ENCODE peak calls at places on chromosomes 2 and 18, in seven cellular contexts. One of them, this sample, is unnamed.

GRCh38 chr2:83686863-83687262 is 772.2 kb downstream of the SUCLG1 start:
- DNase-seq in activated CD4-positive, alpha-beta T cell treated with anti-CD3 and anti-CD28 coated beads for 4 hours: no peak
- DNase-seq in stimulated activated CD8-positive, alpha-beta memory T cell treated with anti-CD3 and anti-CD28 coated beads, Interleukin-15, amount 100 ng/mL, for 24 hours: no peak
- DNase-seq in hepatic stellate cell: no peak
- DNase-seq in effector memory CD8-positive, alpha-beta T cell: no peak
- DNase-seq in retina: no peak
- DNase-seq in coronary artery: no peak
- DNase-seq in this sample: no peak

GRCh38 chr18:78641689-78642231 is 337.9 kb upstream of the SALL3 start:
- DNase-seq in activated CD4-positive, alpha-beta T cell treated with anti-CD3 and anti-CD28 coated beads for 4 hours: no peak
- DNase-seq in stimulated activated CD8-positive, alpha-beta memory T cell treated with anti-CD3 and anti-CD28 coated beads, Interleukin-15, amount 100 ng/mL, for 24 hours: no peak
- DNase-seq in hepatic stellate cell: no peak
- DNase-seq in effector memory CD8-positive, alpha-beta T cell: no peak
- DNase-seq in retina: no peak
- DNase-seq in coronary artery: no peak
- DNase-seq in this sample: no peak

GRCh38 chr2:26691881-26692813 is at the start of gene KCNK3:
- DNase-seq in activated CD4-positive, alpha-beta T cell treated with anti-CD3 and anti-CD28 coated beads for 4 hours: peak
- DNase-seq in stimulated activated CD8-positive, alpha-beta memory T cell treated with anti-CD3 and anti-CD28 coated beads, Interleukin-15, amount 100 ng/mL, for 24 hours: peak
- DNase-seq in hepatic stellate cell: peak
- DNase-seq in effector memory CD8-positive, alpha-beta T cell: peak
- DNase-seq in retina: peak
- DNase-seq in coronary artery: peak
- DNase-seq in this sample: no peak

GRCh38 chr2:228768818-228769217 is 502.3 kb downstream of the PID1 start:
- DNase-seq in activated CD4-positive, alpha-beta T cell treated with anti-CD3 and anti-CD28 coated beads for 4 hours: no peak
- DNase-seq in stimulated activated CD8-positive, alpha-beta memory T cell treated with anti-CD3 and anti-CD28 coated beads, Interleukin-15, amount 100 ng/mL, for 24 hours: no peak
- DNase-seq in hepatic stellate cell: peak
- DNase-seq in effector memory CD8-positive, alpha-beta T cell: no peak
- DNase-seq in retina: no peak
- DNase-seq in coronary artery: no peak
- DNase-seq in this sample: no peak

GRCh38 chr2:224948859-224949258 is 93.4 kb downstream of the DOCK10 start:
- DNase-seq in activated CD4-positive, alpha-beta T cell treated with anti-CD3 and anti-CD28 coated beads for 4 hours: no peak
- DNase-seq in stimulated activated CD8-positive, alpha-beta memory T cell treated with anti-CD3 and anti-CD28 coated beads, Interleukin-15, amount 100 ng/mL, for 24 hours: no peak
- DNase-seq in hepatic stellate cell: peak
- DNase-seq in effector memory CD8-positive, alpha-beta T cell: no peak
- DNase-seq in retina: no peak
- DNase-seq in coronary artery: no peak
- DNase-seq in this sample: no peak

GRCh38 chr18:78238404-78239089 is 741.1 kb upstream of the SALL3 start:
- DNase-seq in activated CD4-positive, alpha-beta T cell treated with anti-CD3 and anti-CD28 coated beads for 4 hours: no peak
- DNase-seq in stimulated activated CD8-positive, alpha-beta memory T cell treated with anti-CD3 and anti-CD28 coated beads, Interleukin-15, amount 100 ng/mL, for 24 hours: no peak
- DNase-seq in hepatic stellate cell: no peak
- DNase-seq in effector memory CD8-positive, alpha-beta T cell: no peak
- DNase-seq in retina: no peak
- DNase-seq in coronary artery: no peak
- DNase-seq in this sample: no peak

GRCh38 chr18:62767321-62767720 is 52.0 kb downstream of the PHLPP1 start:
- DNase-seq in activated CD4-positive, alpha-beta T cell treated with anti-CD3 and anti-CD28 coated beads for 4 hours: no peak
- DNase-seq in stimulated activated CD8-positive, alpha-beta memory T cell treated with anti-CD3 and anti-CD28 coated beads, Interleukin-15, amount 100 ng/mL, for 24 hours: no peak
- DNase-seq in hepatic stellate cell: no peak
- DNase-seq in effector memory CD8-positive, alpha-beta T cell: no peak
- DNase-seq in retina: no peak
- DNase-seq in coronary artery: no peak
- DNase-seq in this sample: no peak

GRCh38 chr2:148654414-148654813 is 9.9 kb downstream of the EPC2 start:
- DNase-seq in activated CD4-positive, alpha-beta T cell treated with anti-CD3 and anti-CD28 coated beads for 4 hours: no peak
- DNase-seq in stimulated activated CD8-positive, alpha-beta memory T cell treated with anti-CD3 and anti-CD28 coated beads, Interleukin-15, amount 100 ng/mL, for 24 hours: no peak
- DNase-seq in hepatic stellate cell: no peak
- DNase-seq in effector memory CD8-positive, alpha-beta T cell: no peak
- DNase-seq in retina: no peak
- DNase-seq in coronary artery: no peak
- DNase-seq in this sample: no peak

GRCh38 chr2:63104482-63104881 is 53.9 kb downstream of the OTX1 start:
- DNase-seq in activated CD4-positive, alpha-beta T cell treated with anti-CD3 and anti-CD28 coated beads for 4 hours: no peak
- DNase-seq in stimulated activated CD8-positive, alpha-beta memory T cell treated with anti-CD3 and anti-CD28 coated beads, Interleukin-15, amount 100 ng/mL, for 24 hours: no peak
- DNase-seq in hepatic stellate cell: no peak
- DNase-seq in effector memory CD8-positive, alpha-beta T cell: no peak
- DNase-seq in retina: no peak
- DNase-seq in coronary artery: no peak
- DNase-seq in this sample: no peak

GRCh38 chr18:8699126-8699525 is 6.2 kb upstream of the MTCL1 start:
- DNase-seq in activated CD4-positive, alpha-beta T cell treated with anti-CD3 and anti-CD28 coated beads for 4 hours: no peak
- DNase-seq in stimulated activated CD8-positive, alpha-beta memory T cell treated with anti-CD3 and anti-CD28 coated beads, Interleukin-15, amount 100 ng/mL, for 24 hours: no peak
- DNase-seq in hepatic stellate cell: no peak
- DNase-seq in effector memory CD8-positive, alpha-beta T cell: no peak
- DNase-seq in retina: no peak
- DNase-seq in coronary artery: no peak
- DNase-seq in this sample: no peak

GRCh38 chr2:3264010-3264744 is 113.4 kb downstream of the EIPR1 start:
- DNase-seq in activated CD4-positive, alpha-beta T cell treated with anti-CD3 and anti-CD28 coated beads for 4 hours: no peak
- DNase-seq in stimulated activated CD8-positive, alpha-beta memory T cell treated with anti-CD3 and anti-CD28 coated beads, Interleukin-15, amount 100 ng/mL, for 24 hours: no peak
- DNase-seq in hepatic stellate cell: no peak
- DNase-seq in effector memory CD8-positive, alpha-beta T cell: no peak
- DNase-seq in retina: no peak
- DNase-seq in coronary artery: no peak
- DNase-seq in this sample: no peak

GRCh38 chr2:28160986-28161425 is 231.7 kb upstream of the FOSL2 start:
- DNase-seq in activated CD4-positive, alpha-beta T cell treated with anti-CD3 and anti-CD28 coated beads for 4 hours: no peak
- DNase-seq in stimulated activated CD8-positive, alpha-beta memory T cell treated with anti-CD3 and anti-CD28 coated beads, Interleukin-15, amount 100 ng/mL, for 24 hours: no peak
- DNase-seq in hepatic stellate cell: peak
- DNase-seq in effector memory CD8-positive, alpha-beta T cell: no peak
- DNase-seq in retina: no peak
- DNase-seq in coronary artery: no peak
- DNase-seq in this sample: no peak

GRCh38 chr2:127610561-127610960 is 35.4 kb upstream of the GPR17 start:
- DNase-seq in activated CD4-positive, alpha-beta T cell treated with anti-CD3 and anti-CD28 coated beads for 4 hours: no peak
- DNase-seq in stimulated activated CD8-positive, alpha-beta memory T cell treated with anti-CD3 and anti-CD28 coated beads, Interleukin-15, amount 100 ng/mL, for 24 hours: no peak
- DNase-seq in hepatic stellate cell: no peak
- DNase-seq in effector memory CD8-positive, alpha-beta T cell: no peak
- DNase-seq in retina: no peak
- DNase-seq in coronary artery: peak
- DNase-seq in this sample: peak

GRCh38 chr2:63488118-63488713 is 100.1 kb downstream of the WDPCP start:
- DNase-seq in activated CD4-positive, alpha-beta T cell treated with anti-CD3 and anti-CD28 coated beads for 4 hours: no peak
- DNase-seq in stimulated activated CD8-positive, alpha-beta memory T cell treated with anti-CD3 and anti-CD28 coated beads, Interleukin-15, amount 100 ng/mL, for 24 hours: no peak
- DNase-seq in hepatic stellate cell: peak
- DNase-seq in effector memory CD8-positive, alpha-beta T cell: no peak
- DNase-seq in retina: no peak
- DNase-seq in coronary artery: no peak
- DNase-seq in this sample: no peak

GRCh38 chr2:24683408-24683807 is 109.8 kb downstream of the PTRHD1 start:
- DNase-seq in activated CD4-positive, alpha-beta T cell treated with anti-CD3 and anti-CD28 coated beads for 4 hours: no peak
- DNase-seq in stimulated activated CD8-positive, alpha-beta memory T cell treated with anti-CD3 and anti-CD28 coated beads, Interleukin-15, amount 100 ng/mL, for 24 hours: no peak
- DNase-seq in hepatic stellate cell: no peak
- DNase-seq in effector memory CD8-positive, alpha-beta T cell: no peak
- DNase-seq in retina: no peak
- DNase-seq in coronary artery: no peak
- DNase-seq in this sample: no peak

GRCh38 chr2:127623388-127624320 is 22.3 kb upstream of the GPR17 start:
- DNase-seq in activated CD4-positive, alpha-beta T cell treated with anti-CD3 and anti-CD28 coated beads for 4 hours: no peak
- DNase-seq in stimulated activated CD8-positive, alpha-beta memory T cell treated with anti-CD3 and anti-CD28 coated beads, Interleukin-15, amount 100 ng/mL, for 24 hours: no peak
- DNase-seq in hepatic stellate cell: peak
- DNase-seq in effector memory CD8-positive, alpha-beta T cell: no peak
- DNase-seq in retina: no peak
- DNase-seq in coronary artery: peak
- DNase-seq in this sample: peak

GRCh38 chr2:3641841-3642421 is 16.1 kb upstream of the ALLC start:
- DNase-seq in activated CD4-positive, alpha-beta T cell treated with anti-CD3 and anti-CD28 coated beads for 4 hours: no peak
- DNase-seq in stimulated activated CD8-positive, alpha-beta memory T cell treated with anti-CD3 and anti-CD28 coated beads, Interleukin-15, amount 100 ng/mL, for 24 hours: no peak
- DNase-seq in hepatic stellate cell: no peak
- DNase-seq in effector memory CD8-positive, alpha-beta T cell: no peak
- DNase-seq in retina: no peak
- DNase-seq in coronary artery: peak
- DNase-seq in this sample: no peak

GRCh38 chr2:43018179-43019024 is 208.0 kb downstream of the ZFP36L2 start:
- DNase-seq in activated CD4-positive, alpha-beta T cell treated with anti-CD3 and anti-CD28 coated beads for 4 hours: no peak
- DNase-seq in stimulated activated CD8-positive, alpha-beta memory T cell treated with anti-CD3 and anti-CD28 coated beads, Interleukin-15, amount 100 ng/mL, for 24 hours: no peak
- DNase-seq in hepatic stellate cell: peak
- DNase-seq in effector memory CD8-positive, alpha-beta T cell: no peak
- DNase-seq in retina: no peak
- DNase-seq in coronary artery: peak
- DNase-seq in this sample: peak

GRCh38 chr2:158667567-158667966 is 127.5 kb upstream of the DAPL1 start:
- DNase-seq in activated CD4-positive, alpha-beta T cell treated with anti-CD3 and anti-CD28 coated beads for 4 hours: no peak
- DNase-seq in stimulated activated CD8-positive, alpha-beta memory T cell treated with anti-CD3 and anti-CD28 coated beads, Interleukin-15, amount 100 ng/mL, for 24 hours: no peak
- DNase-seq in hepatic stellate cell: peak
- DNase-seq in effector memory CD8-positive, alpha-beta T cell: no peak
- DNase-seq in retina: no peak
- DNase-seq in coronary artery: no peak
- DNase-seq in this sample: no peak

GRCh38 chr2:201129044-201129505 is 13.1 kb downstream of the CFLAR start:
- DNase-seq in activated CD4-positive, alpha-beta T cell treated with anti-CD3 and anti-CD28 coated beads for 4 hours: peak
- DNase-seq in stimulated activated CD8-positive, alpha-beta memory T cell treated with anti-CD3 and anti-CD28 coated beads, Interleukin-15, amount 100 ng/mL, for 24 hours: no peak
- DNase-seq in hepatic stellate cell: peak
- DNase-seq in effector memory CD8-positive, alpha-beta T cell: no peak
- DNase-seq in retina: no peak
- DNase-seq in coronary artery: no peak
- DNase-seq in this sample: no peak

GRCh38 chr2:60324536-60324935 is 228.9 kb downstream of the BCL11A start:
- DNase-seq in activated CD4-positive, alpha-beta T cell treated with anti-CD3 and anti-CD28 coated beads for 4 hours: no peak
- DNase-seq in stimulated activated CD8-positive, alpha-beta memory T cell treated with anti-CD3 and anti-CD28 coated beads, Interleukin-15, amount 100 ng/mL, for 24 hours: no peak
- DNase-seq in hepatic stellate cell: no peak
- DNase-seq in effector memory CD8-positive, alpha-beta T cell: no peak
- DNase-seq in retina: no peak
- DNase-seq in coronary artery: no peak
- DNase-seq in this sample: no peak

GRCh38 chr2:57543211-57543610 is 503.4 kb upstream of the VRK2 start:
- DNase-seq in activated CD4-positive, alpha-beta T cell treated with anti-CD3 and anti-CD28 coated beads for 4 hours: no peak
- DNase-seq in stimulated activated CD8-positive, alpha-beta memory T cell treated with anti-CD3 and anti-CD28 coated beads, Interleukin-15, amount 100 ng/mL, for 24 hours: no peak
- DNase-seq in hepatic stellate cell: no peak
- DNase-seq in effector memory CD8-positive, alpha-beta T cell: no peak
- DNase-seq in retina: no peak
- DNase-seq in coronary artery: no peak
- DNase-seq in this sample: no peak

GRCh38 chr18:29271496-29271895 is 1094.6 kb upstream of the CDH2 start:
- DNase-seq in activated CD4-positive, alpha-beta T cell treated with anti-CD3 and anti-CD28 coated beads for 4 hours: no peak
- DNase-seq in stimulated activated CD8-positive, alpha-beta memory T cell treated with anti-CD3 and anti-CD28 coated beads, Interleukin-15, amount 100 ng/mL, for 24 hours: no peak
- DNase-seq in hepatic stellate cell: no peak
- DNase-seq in effector memory CD8-positive, alpha-beta T cell: no peak
- DNase-seq in retina: no peak
- DNase-seq in coronary artery: no peak
- DNase-seq in this sample: no peak

GRCh38 chr2:181656450-181657261 is at the start of gene CERKL:
- DNase-seq in activated CD4-positive, alpha-beta T cell treated with anti-CD3 and anti-CD28 coated beads for 4 hours: no peak
- DNase-seq in stimulated activated CD8-positive, alpha-beta memory T cell treated with anti-CD3 and anti-CD28 coated beads, Interleukin-15, amount 100 ng/mL, for 24 hours: no peak
- DNase-seq in hepatic stellate cell: peak
- DNase-seq in effector memory CD8-positive, alpha-beta T cell: no peak
- DNase-seq in retina: peak
- DNase-seq in coronary artery: no peak
- DNase-seq in this sample: no peak

GRCh38 chr2:96959406-96960110 is 26.8 kb downstream of the FAM178B start:
- DNase-seq in activated CD4-positive, alpha-beta T cell treated with anti-CD3 and anti-CD28 coated beads for 4 hours: no peak
- DNase-seq in stimulated activated CD8-positive, alpha-beta memory T cell treated with anti-CD3 and anti-CD28 coated beads, Interleukin-15, amount 100 ng/mL, for 24 hours: no peak
- DNase-seq in hepatic stellate cell: no peak
- DNase-seq in effector memory CD8-positive, alpha-beta T cell: no peak
- DNase-seq in retina: no peak
- DNase-seq in coronary artery: no peak
- DNase-seq in this sample: no peak

GRCh38 chr2:189217546-189217945 is 38.0 kb upstream of the COL5A2 start:
- DNase-seq in activated CD4-positive, alpha-beta T cell treated with anti-CD3 and anti-CD28 coated beads for 4 hours: no peak
- DNase-seq in stimulated activated CD8-positive, alpha-beta memory T cell treated with anti-CD3 and anti-CD28 coated beads, Interleukin-15, amount 100 ng/mL, for 24 hours: no peak
- DNase-seq in hepatic stellate cell: peak
- DNase-seq in effector memory CD8-positive, alpha-beta T cell: no peak
- DNase-seq in retina: no peak
- DNase-seq in coronary artery: no peak
- DNase-seq in this sample: no peak

GRCh38 chr2:234722176-234722575 is 225.3 kb upstream of the ARL4C start:
- DNase-seq in activated CD4-positive, alpha-beta T cell treated with anti-CD3 and anti-CD28 coated beads for 4 hours: no peak
- DNase-seq in stimulated activated CD8-positive, alpha-beta memory T cell treated with anti-CD3 and anti-CD28 coated beads, Interleukin-15, amount 100 ng/mL, for 24 hours: no peak
- DNase-seq in hepatic stellate cell: no peak
- DNase-seq in effector memory CD8-positive, alpha-beta T cell: no peak
- DNase-seq in retina: no peak
- DNase-seq in coronary artery: no peak
- DNase-seq in this sample: no peak

GRCh38 chr2:9237831-9238230 is 31.2 kb downstream of the ASAP2 start:
- DNase-seq in activated CD4-positive, alpha-beta T cell treated with anti-CD3 and anti-CD28 coated beads for 4 hours: no peak
- DNase-seq in stimulated activated CD8-positive, alpha-beta memory T cell treated with anti-CD3 and anti-CD28 coated beads, Interleukin-15, amount 100 ng/mL, for 24 hours: no peak
- DNase-seq in hepatic stellate cell: no peak
- DNase-seq in effector memory CD8-positive, alpha-beta T cell: no peak
- DNase-seq in retina: no peak
- DNase-seq in coronary artery: no peak
- DNase-seq in this sample: no peak

GRCh38 chr2:229447227-229447626 is 176.1 kb upstream of the PID1 start:
- DNase-seq in activated CD4-positive, alpha-beta T cell treated with anti-CD3 and anti-CD28 coated beads for 4 hours: no peak
- DNase-seq in stimulated activated CD8-positive, alpha-beta memory T cell treated with anti-CD3 and anti-CD28 coated beads, Interleukin-15, amount 100 ng/mL, for 24 hours: no peak
- DNase-seq in hepatic stellate cell: no peak
- DNase-seq in effector memory CD8-positive, alpha-beta T cell: no peak
- DNase-seq in retina: no peak
- DNase-seq in coronary artery: no peak
- DNase-seq in this sample: no peak

GRCh38 chr2:240565267-240566202 is 2.7 kb upstream of the RNPEPL1 start:
- DNase-seq in activated CD4-positive, alpha-beta T cell treated with anti-CD3 and anti-CD28 coated beads for 4 hours: peak
- DNase-seq in stimulated activated CD8-positive, alpha-beta memory T cell treated with anti-CD3 and anti-CD28 coated beads, Interleukin-15, amount 100 ng/mL, for 24 hours: peak
- DNase-seq in hepatic stellate cell: peak
- DNase-seq in effector memory CD8-positive, alpha-beta T cell: peak
- DNase-seq in retina: no peak
- DNase-seq in coronary artery: peak
- DNase-seq in this sample: peak

GRCh38 chr2:182240862-182241371 is 185.9 kb downstream of the PDE1A start:
- DNase-seq in activated CD4-positive, alpha-beta T cell treated with anti-CD3 and anti-CD28 coated beads for 4 hours: peak
- DNase-seq in stimulated activated CD8-positive, alpha-beta memory T cell treated with anti-CD3 and anti-CD28 coated beads, Interleukin-15, amount 100 ng/mL, for 24 hours: no peak
- DNase-seq in hepatic stellate cell: no peak
- DNase-seq in effector memory CD8-positive, alpha-beta T cell: no peak
- DNase-seq in retina: no peak
- DNase-seq in coronary artery: no peak
- DNase-seq in this sample: no peak

GRCh38 chr2:3041841-3042600 is 335.6 kb downstream of the EIPR1 start:
- DNase-seq in activated CD4-positive, alpha-beta T cell treated with anti-CD3 and anti-CD28 coated beads for 4 hours: no peak
- DNase-seq in stimulated activated CD8-positive, alpha-beta memory T cell treated with anti-CD3 and anti-CD28 coated beads, Interleukin-15, amount 100 ng/mL, for 24 hours: no peak
- DNase-seq in hepatic stellate cell: no peak
- DNase-seq in effector memory CD8-positive, alpha-beta T cell: no peak
- DNase-seq in retina: peak
- DNase-seq in coronary artery: no peak
- DNase-seq in this sample: no peak

GRCh38 chr2:48728295-48728694 is 27.2 kb downstream of the LHCGR start:
- DNase-seq in activated CD4-positive, alpha-beta T cell treated with anti-CD3 and anti-CD28 coated beads for 4 hours: no peak
- DNase-seq in stimulated activated CD8-positive, alpha-beta memory T cell treated with anti-CD3 and anti-CD28 coated beads, Interleukin-15, amount 100 ng/mL, for 24 hours: no peak
- DNase-seq in hepatic stellate cell: no peak
- DNase-seq in effector memory CD8-positive, alpha-beta T cell: no peak
- DNase-seq in retina: no peak
- DNase-seq in coronary artery: no peak
- DNase-seq in this sample: no peak

GRCh38 chr2:74507926-74508520 is 528 bp upstream of the PCGF1 start:
- DNase-seq in activated CD4-positive, alpha-beta T cell treated with anti-CD3 and anti-CD28 coated beads for 4 hours: peak
- DNase-seq in stimulated activated CD8-positive, alpha-beta memory T cell treated with anti-CD3 and anti-CD28 coated beads, Interleukin-15, amount 100 ng/mL, for 24 hours: no peak
- DNase-seq in hepatic stellate cell: no peak
- DNase-seq in effector memory CD8-positive, alpha-beta T cell: no peak
- DNase-seq in retina: no peak
- DNase-seq in coronary artery: no peak
- DNase-seq in this sample: no peak

GRCh38 chr2:70426341-70426740 is 124.5 kb upstream of the FAM136A start:
- DNase-seq in activated CD4-positive, alpha-beta T cell treated with anti-CD3 and anti-CD28 coated beads for 4 hours: no peak
- DNase-seq in stimulated activated CD8-positive, alpha-beta memory T cell treated with anti-CD3 and anti-CD28 coated beads, Interleukin-15, amount 100 ng/mL, for 24 hours: no peak
- DNase-seq in hepatic stellate cell: no peak
- DNase-seq in effector memory CD8-positive, alpha-beta T cell: no peak
- DNase-seq in retina: no peak
- DNase-seq in coronary artery: no peak
- DNase-seq in this sample: no peak

GRCh38 chr2:142165790-142166189 is 35.0 kb upstream of the LRP1B start:
- DNase-seq in activated CD4-positive, alpha-beta T cell treated with anti-CD3 and anti-CD28 coated beads for 4 hours: no peak
- DNase-seq in stimulated activated CD8-positive, alpha-beta memory T cell treated with anti-CD3 and anti-CD28 coated beads, Interleukin-15, amount 100 ng/mL, for 24 hours: no peak
- DNase-seq in hepatic stellate cell: no peak
- DNase-seq in effector memory CD8-positive, alpha-beta T cell: no peak
- DNase-seq in retina: peak
- DNase-seq in coronary artery: no peak
- DNase-seq in this sample: no peak